ENCODE peak calls at places on chromosomes 1 and 21, in seven cellular contexts. J, T, D, W, X, Y and A are unnamed samples.
A peak's percentile ranks its signal among the peaks of the same experiment; 100 is the strongest.

GRCh38 chr1:220391426-220391825 is 119.2 kb upstream of the RAB3GAP2 start:
- DNase-seq in Y (no peak), T (no peak), X (no peak), W (no peak), J (no peak), D (no peak), A (peak; percentile 32)

GRCh38 chr21:41636636-41637625 is 129.0 kb upstream of the TMPRSS2 start:
- DNase-seq in X (no peak), T (no peak), D (no peak), J (peak; percentile 13), W (no peak), Y (no peak), A (no peak)

GRCh38 chr1:68213843-68214242 is 18.5 kb downstream of the WLS start:
- DNase-seq in X (peak; percentile 76), W (peak; percentile 55), J (peak; percentile 30), Y (peak; percentile 74), D (no peak), T (no peak), A (peak; percentile 12)

GRCh38 chr1:174883361-174883760 is 116.4 kb upstream of the CACYBP start:
- DNase-seq in Y (peak; percentile 95), J (peak; percentile 12), D (no peak), X (peak; percentile 17), W (no peak), T (no peak), A (peak; percentile 48)

GRCh38 chr1:9589144-9589718 is 520 bp downstream of the TMEM201 start:
- DNase-seq in X (peak; percentile 36), Y (peak; percentile 43), T (no peak), J (no peak), D (peak; percentile 14), W (peak; percentile 39), A (no peak)

GRCh38 chr1:55727010-55727409 is 511.8 kb upstream of the USP24 start:
- DNase-seq in T (no peak), D (no peak), J (no peak), X (peak; percentile 74), W (no peak), Y (peak; percentile 1), A (no peak)

GRCh38 chr1:27109103-27109822 is 45.7 kb downstream of the SLC9A1 start:
- DNase-seq in J (no peak), Y (peak; percentile 80), T (no peak), X (no peak), W (peak; percentile 64), D (no peak), A (no peak)

GRCh38 chr21:45309069-45309521 is 21.4 kb upstream of the POFUT2 start:
- DNase-seq in D (no peak), Y (peak; percentile 79), J (no peak), W (peak; percentile 47), X (peak; percentile 75), T (no peak), A (peak; percentile 22)

GRCh38 chr1:210262897-210263272 is 30.3 kb downstream of the SERTAD4 start:
- DNase-seq in T (no peak), J (no peak), Y (no peak), D (no peak), X (no peak), W (no peak), A (no peak)

GRCh38 chr1:47761201-47761930 is 235.8 kb downstream of the TRABD2B start:
- DNase-seq in D (no peak), X (no peak), Y (no peak), T (no peak), W (no peak), J (no peak), A (no peak)